ENCODE peak calls at places on chromosomes 16 and 17, in four cellular contexts. R, S, L and F are unnamed samples.

GRCh38 chr17:72915631-72916081 is 176.8 kb downstream of the SLC39A11 start:
- DNase-seq in R (no peak), S (no peak), L (no peak), F (no peak)

GRCh38 chr17:41535764-41536481 is 7.8 kb upstream of the KRT19 start:
- DNase-seq in L (peak), S (no peak), R (no peak), F (no peak)

GRCh38 chr16:74998481-74999207 is at the start of gene ZNRF1:
- DNase-seq in R (peak), L (peak), S (peak), F (peak)

GRCh38 chr16:84913315-84913714 is 93.5 kb downstream of the CRISPLD2 start:
- DNase-seq in R (no peak), L (no peak), S (no peak), F (no peak)

GRCh38 chr17:5110816-5111215 is 862 bp downstream of the ZNF232 start:
- DNase-seq in R (no peak), S (no peak), L (peak), F (no peak)

GRCh38 chr16:50539822-50540710 is 8.1 kb upstream of the NKD1 start:
- DNase-seq in L (peak), S (no peak), R (no peak), F (peak)

GRCh38 chr17:69763503-69763902 is 311.5 kb upstream of the KCNJ16 start:
- DNase-seq in S (no peak), R (peak), L (peak), F (no peak)

GRCh38 chr16:75222271-75222783 is 3.5 kb downstream of the CTRB1 start:
- DNase-seq in S (no peak), L (no peak), R (no peak), F (peak)

GRCh38 chr16:704047-704446 is 1.6 kb downstream of the FBXL16 start:
- DNase-seq in R (no peak), S (no peak), L (no peak), F (no peak)

GRCh38 chr17:35210741-35211140 is 16.5 kb upstream of the SLC35G3 start:
- DNase-seq in R (no peak), S (no peak), L (no peak), F (no peak)

GRCh38 chr17:76683921-76684745 is 26.6 kb downstream of the MXRA7 start:
- DNase-seq in R (no peak), S (no peak), L (no peak), F (no peak)

GRCh38 chr16:78505544-78506371 is 406.3 kb downstream of the WWOX start:
- DNase-seq in L (peak), R (no peak), S (peak), F (peak)

GRCh38 chr16:82181456-82182185 is 11.6 kb upstream of the MPHOSPH6 start:
- DNase-seq in S (no peak), L (no peak), R (no peak), F (no peak)

GRCh38 chr17:30554839-30555751 is 77.9 kb downstream of the GOSR1 start:
- DNase-seq in R (peak), S (peak), L (peak), F (peak)

GRCh38 chr17:3762922-3763776 is 37.8 kb downstream of the ITGAE start:
- DNase-seq in L (no peak), R (no peak), S (no peak), F (no peak)

GRCh38 chr16:71781741-71782140 is 26.9 kb downstream of the AP1G1 start:
- DNase-seq in L (peak), S (no peak), R (peak), F (no peak)
- H3K56ac ChIP-seq in L (no peak), S (no peak), R (no peak), F (no peak)

GRCh38 chr17:62751350-62751691 is 56.8 kb downstream of the MARCHF10 start:
- DNase-seq in S (no peak), L (no peak), R (peak), F (peak)
- H4K8ac ChIP-seq in S (no peak), L (no peak), R (no peak), F (no peak)

GRCh38 chr17:82343560-82343959 is 10.0 kb upstream of the SECTM1 start:
- DNase-seq in L (peak), S (no peak), R (no peak), F (no peak)

GRCh38 chr17:82338858-82339633 is 5.5 kb upstream of the SECTM1 start:
- DNase-seq in R (peak), S (no peak), L (peak), F (no peak)

GRCh38 chr17:82344175-82344907 is 10.8 kb upstream of the SECTM1 start:
- DNase-seq in S (no peak), L (no peak), R (no peak), F (no peak)

GRCh38 chr17:82342361-82343079 is 9.0 kb upstream of the SECTM1 start:
- DNase-seq in L (no peak), R (no peak), S (no peak), F (no peak)

DNA sequence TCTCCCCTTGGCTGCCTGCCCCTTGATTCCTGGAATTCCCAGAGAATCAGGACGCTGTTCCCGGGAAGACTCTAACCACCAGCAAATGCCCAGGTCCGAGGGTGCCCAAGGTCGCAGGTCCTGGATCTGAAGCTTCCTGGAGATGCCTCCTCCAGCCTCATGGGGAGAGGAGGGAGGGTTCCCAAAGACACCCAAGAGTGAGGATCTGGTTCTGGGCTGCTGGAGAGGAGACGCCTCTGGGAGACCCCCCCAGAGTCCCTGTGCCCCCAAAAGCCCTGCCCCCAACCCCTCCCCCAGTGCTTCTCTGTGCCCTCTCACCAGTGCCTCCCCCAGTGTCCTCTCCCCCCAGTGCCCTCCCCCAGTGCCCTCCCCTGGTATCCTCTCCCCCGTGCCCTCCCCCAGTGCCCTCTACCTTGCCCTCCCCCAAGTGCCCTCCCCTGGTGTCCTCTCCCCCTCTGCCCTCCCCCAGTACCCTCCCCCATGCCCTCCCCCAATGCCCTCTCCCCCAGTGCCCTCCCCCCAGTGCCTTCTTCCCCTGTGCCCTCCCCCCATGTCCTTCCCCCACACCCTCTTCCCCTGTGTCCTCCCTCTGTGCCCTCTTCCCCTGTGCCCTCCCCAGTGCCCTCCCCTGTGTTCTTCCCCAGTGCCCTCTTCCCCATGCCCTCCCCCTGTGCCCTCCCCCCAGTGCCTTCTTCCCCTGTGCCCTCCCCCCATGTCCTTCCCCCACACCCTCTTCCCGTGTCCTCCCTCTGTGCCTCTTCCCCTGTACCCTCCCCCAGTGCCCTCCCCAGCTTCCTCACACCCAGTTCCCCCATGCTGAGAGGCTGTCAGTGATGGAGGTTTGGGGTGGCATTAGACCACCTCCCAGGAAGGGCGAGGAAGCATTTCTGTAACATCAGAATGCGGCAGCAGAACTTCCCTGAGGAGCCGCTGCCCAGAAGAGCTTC is 6.3 kb upstream of the SECTM1 start:
- DNase-seq in S (no peak), L (no peak), R (no peak), F (no peak)
- H3K56ac ChIP-seq in S (no peak), L (no peak), R (no peak), F (no peak)

GRCh38 chr17:71866095-71866494 is 254.7 kb upstream of the SOX9 start:
- DNase-seq in L (no peak), S (no peak), R (no peak), F (no peak)
- H4K8ac ChIP-seq in L (no peak), S (no peak), R (no peak), F (no peak)